ENCODE peak calls at places on chromosomes 6 and 20, in five cellular contexts. T is astrocyte, G is GM23248, Q is MM.1S, V is endothelial cell of umbilical vein. Y is an unnamed sample.
A peak's percentile ranks its signal among the peaks of the same experiment; 100 is the strongest.

GRCh38 chr20:833121-833449 is 430 bp upstream of the FAM110A start:
- DNase-seq in T (no peak), G (peak; percentile 79), Q (no peak), V (no peak), Y (no peak)

GRCh38 chr6:148803979-148804378 is 57.1 kb downstream of the UST start:
- DNase-seq in T (peak; percentile 4), G (peak; percentile 73), Q (no peak), V (no peak), Y (no peak)

GRCh38 chr6:135586388-135586787 is 88.8 kb upstream of the AHI1 start:
- DNase-seq in T (peak; percentile 35), G (no peak), Q (no peak), V (no peak), Y (no peak)

GRCh38 chr20:31594558-31595379 is 10.3 kb upstream of the ID1 start:
- DNase-seq in T (no peak), G (no peak), Q (no peak), V (peak; percentile 62), Y (peak; percentile 27)

GRCh38 chr6:158270389-158271127 is 41.7 kb upstream of the TULP4 start:
- DNase-seq in T (no peak), G (no peak), Q (no peak), V (no peak), Y (no peak)

GRCh38 chr20:42945194-42945593 is 244.5 kb downstream of the PTPRT start:
- DNase-seq in T (no peak), G (no peak), Q (no peak), V (no peak), Y (no peak)

GRCh38 chr20:59764037-59764436 is 159.7 kb downstream of the PHACTR3 start:
- DNase-seq in T (no peak), G (no peak), Q (no peak), V (no peak), Y (no peak)

GRCh38 chr6:125781307-125781868 is 9.4 kb upstream of the NCOA7 start:
- DNase-seq in T (peak; percentile 25), G (peak; percentile 34), Q (peak; percentile 40), V (no peak), Y (no peak)

GRCh38 chr20:1509237-1509636 is 18.0 kb upstream of the SIRPB2 start:
- DNase-seq in T (peak; percentile 8), G (peak; percentile 85), Q (peak; percentile 59), V (peak; percentile 36), Y (peak; percentile 33)

GRCh38 chr20:37346526-37347346 is 796 bp downstream of the SRC start:
- DNase-seq in T (no peak), G (peak; percentile 35), Q (no peak), V (no peak), Y (no peak)

GRCh38 chr6:1590580-1590979 is 19.1 kb upstream of the FOXC1 start:
- DNase-seq in T (no peak), G (no peak), Q (no peak), V (no peak), Y (no peak)

GRCh38 chr6:166512567-166512966 is 73.9 kb downstream of the RAMACL start:
- DNase-seq in T (no peak), G (no peak), Q (no peak), V (no peak), Y (no peak)

GRCh38 chr20:56443654-56444540 is 24.5 kb upstream of the RTF2 start:
- DNase-seq in T (peak; percentile 32), G (no peak), Q (no peak), V (no peak), Y (no peak)

GRCh38 chr20:34824861-34825529 is 456 bp downstream of the NCOA6 start:
- DNase-seq in T (peak; percentile 19), G (peak; percentile 85), Q (peak; percentile 61), V (peak; percentile 58), Y (peak; percentile 87)

GRCh38 chr6:87623248-87623647 is 33.3 kb downstream of the ORC3 start:
- DNase-seq in T (peak; percentile 55), G (peak; percentile 44), Q (peak; percentile 70), V (peak; percentile 21), Y (peak; percentile 28)

GRCh38 chr6:81890846-81891245 is 138.4 kb upstream of the TENT5A start:
- DNase-seq in T (peak; percentile 97), G (peak; percentile 94), Q (no peak), V (no peak), Y (no peak)

GRCh38 chr6:33091957-33092356 is 16.2 kb downstream of the HLA-DPB1 start:
- DNase-seq in T (no peak), G (peak; percentile 31), Q (peak; percentile 46), V (no peak), Y (no peak)

GRCh38 chr20:33373735-33374605 is 27.3 kb downstream of the CDK5RAP1 start:
- DNase-seq in T (peak; percentile 59), G (peak; percentile 81), Q (no peak), V (peak; percentile 11), Y (peak; percentile 71)

GRCh38 chr6:16737389-16737788 is 23.9 kb downstream of the ATXN1 start:
- DNase-seq in T (peak; percentile 71), G (peak; percentile 77), Q (no peak), V (peak; percentile 87), Y (no peak)

GRCh38 chr6:43798688-43799444 is 28.9 kb downstream of the VEGFA start:
- DNase-seq in T (peak; percentile 63), G (peak; percentile 87), Q (peak; percentile 67), V (peak; percentile 26), Y (peak; percentile 95)

GRCh38 chr6:157119502-157120027 is 203.8 kb downstream of the TMEM242 start:
- DNase-seq in T (no peak), G (no peak), Q (no peak), V (no peak), Y (peak; percentile 35)

GRCh38 chr6:44775121-44775520 is 387.6 kb downstream of the CDC5L start:
- DNase-seq in T (no peak), G (peak; percentile 24), Q (no peak), V (no peak), Y (no peak)

GRCh38 chr20:4052554-4052953 is 37.2 kb upstream of the RNF24 start:
- DNase-seq in T (no peak), G (no peak), Q (no peak), V (no peak), Y (no peak)

GRCh38 chr6:163793584-163793983 is 379.1 kb downstream of the QKI start:
- DNase-seq in T (peak; percentile 92), G (peak; percentile 83), Q (no peak), V (no peak), Y (peak; percentile 68)

GRCh38 chr6:4017847-4018193 is 61.1 kb downstream of the FAM217A start:
- DNase-seq in T (peak; percentile 49), G (peak; percentile 59), Q (peak; percentile 53), V (peak; percentile 82), Y (peak; percentile 30)

GRCh38 chr20:48736231-48736630 is 91.6 kb downstream of the PREX1 start:
- DNase-seq in T (peak; percentile 12), G (peak; percentile 19), Q (no peak), V (no peak), Y (no peak)

GRCh38 chr6:85641522-85641915 is 1.2 kb downstream of the SYNCRIP start:
- DNase-seq in T (no peak), G (peak; percentile 65), Q (peak; percentile 10), V (peak; percentile 18), Y (no peak)

GRCh38 chr6:14767176-14767575 is 478.7 kb upstream of the JARID2 start:
- DNase-seq in T (no peak), G (no peak), Q (no peak), V (no peak), Y (no peak)

GRCh38 chr6:51562198-51562597 is 525.2 kb downstream of the PKHD1 start:
- DNase-seq in T (no peak), G (no peak), Q (peak; percentile 63), V (no peak), Y (no peak)

GRCh38 chr6:150142657-150143501 is at the start of gene PPP1R14C:
- DNase-seq in T (peak; percentile 23), G (peak; percentile 81), Q (no peak), V (no peak), Y (peak; percentile 50)
- TF ChIP-seq EZH2 in T (peak; percentile 69), G (no peak), Q (no peak), V (peak; percentile 60), Y (no peak)

GRCh38 chr6:24911983-24912382 is 23.8 kb downstream of the RIPOR2 start:
- DNase-seq in T (no peak), G (no peak), Q (no peak), V (no peak), Y (no peak)
- TF ChIP-seq EZH2 in T (no peak), G (no peak), Q (no peak), V (no peak), Y (no peak)

GRCh38 chr6:6614965-6615304 is 26.4 kb downstream of the LY86 start:
- DNase-seq in T (no peak), G (no peak), Q (no peak), V (no peak), Y (no peak)

GRCh38 chr6:6612308-6612707 is 23.8 kb downstream of the LY86 start:
- DNase-seq in T (no peak), G (no peak), Q (no peak), V (no peak), Y (no peak)

GRCh38 chr6:6611486-6611885 is 23.0 kb downstream of the LY86 start:
- DNase-seq in T (no peak), G (no peak), Q (no peak), V (no peak), Y (no peak)

GRCh38 chr6:6616670-6617069 is 28.1 kb downstream of the LY86 start:
- DNase-seq in T (no peak), G (no peak), Q (peak; percentile 82), V (no peak), Y (no peak)

DNA sequence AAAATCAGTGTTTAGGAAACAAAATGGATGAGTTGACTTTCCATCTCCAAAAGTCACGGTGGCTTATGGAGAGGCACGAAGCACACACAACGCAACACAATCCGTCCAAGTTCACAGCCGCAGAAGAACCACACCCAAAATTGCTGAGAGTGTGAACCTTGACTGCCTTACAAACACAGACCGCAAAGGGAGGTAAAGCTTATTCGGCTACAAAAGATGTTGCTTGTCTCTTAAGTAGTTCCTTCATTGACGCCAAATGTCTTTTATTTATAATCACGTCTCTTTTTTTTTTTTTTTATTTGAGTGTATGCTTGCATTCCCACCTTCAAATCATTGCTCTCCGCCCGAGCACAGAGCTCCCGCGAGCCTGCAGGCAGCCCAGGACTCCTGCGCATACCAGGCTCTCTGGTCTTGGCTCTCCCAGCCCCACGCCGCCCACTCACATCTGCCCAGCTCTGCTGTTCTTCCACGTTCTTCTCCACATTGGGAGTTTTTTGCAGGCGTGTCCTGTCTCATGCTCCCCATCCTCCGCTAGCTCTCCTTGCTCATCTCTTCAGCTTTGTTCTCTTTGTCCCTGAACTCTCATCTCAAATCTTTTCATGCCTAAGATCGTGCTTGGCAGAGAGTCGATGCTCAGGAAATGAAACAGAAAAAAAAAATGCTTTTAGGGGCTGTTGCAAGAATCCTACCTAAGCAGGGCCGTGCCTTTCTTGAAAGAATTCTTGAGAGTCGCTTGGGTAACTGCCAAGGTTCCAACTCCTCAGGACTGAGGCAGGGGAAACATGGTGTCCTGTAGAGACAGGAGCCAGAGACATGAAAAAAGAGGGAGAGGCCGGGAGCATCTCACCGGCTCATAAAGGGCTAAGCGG is 25.8 kb downstream of the LY86 start:
- DNase-seq in T (no peak), G (peak; percentile 56), Q (no peak), V (no peak), Y (no peak)
- TF ChIP-seq EZH2 in T (no peak), G (no peak), Q (no peak), V (no peak), Y (no peak)

DNA sequence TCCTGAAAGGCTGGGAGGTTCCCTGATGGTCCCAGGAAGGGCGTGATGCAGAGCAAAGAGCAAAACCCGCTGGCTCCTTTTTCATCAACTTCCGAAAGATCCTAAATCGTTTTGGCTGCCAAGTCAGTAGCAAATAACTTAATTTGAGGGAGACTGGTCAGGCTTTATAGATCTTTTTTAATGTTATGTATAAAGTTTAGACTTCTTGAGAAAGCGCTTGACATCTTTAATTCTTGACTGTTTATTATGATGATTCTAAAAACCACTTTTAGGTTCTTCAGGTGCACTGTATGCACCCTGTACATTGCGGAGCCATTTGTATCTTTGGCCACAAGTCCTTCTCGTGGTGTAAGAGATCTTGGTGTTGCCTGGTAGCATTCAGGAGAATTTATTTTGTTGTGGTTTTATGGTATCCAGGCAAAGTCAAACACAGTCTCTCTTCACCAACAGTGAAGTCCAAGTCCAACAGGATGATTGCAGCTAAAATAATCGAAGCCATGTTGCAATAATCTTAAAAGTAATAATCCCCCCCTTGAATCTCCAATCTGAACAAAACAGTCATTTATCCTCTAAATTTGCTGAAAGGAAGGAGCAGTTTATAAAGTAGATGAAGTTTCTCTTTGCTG is 373 bp upstream of the SYNE1 start:
- DNase-seq in T (peak; percentile 10), G (peak; percentile 32), Q (no peak), V (no peak), Y (no peak)
- TF ChIP-seq EZH2 in T (no peak), G (no peak), Q (no peak), V (no peak), Y (no peak)

Y was measured in hepatocyte.